ENCODE peak calls at places on chromosomes 11 and 22, in seven cellular contexts. One of them, this sample, is unnamed.

GRCh38 chr11:108199446-108200321 is 22.8 kb downstream of the NPAT start:
- ATAC-seq in activated naive CD4-positive, alpha-beta T cell treated with anti-CD3 and anti-CD28 coated beads, Interleukin-2, amount 50 U/mL, for 72 hours: peak
- ATAC-seq in GM23338: peak
- ATAC-seq in naive thymus-derived CD8-positive, alpha-beta T cell: peak
- ATAC-seq in RWPE2: peak
- ATAC-seq in left lobe of liver: no peak
- ATAC-seq in HCT116: no peak
- ATAC-seq in this sample: peak

GRCh38 chr11:27421819-27422494 is 50.6 kb downstream of the LGR4 start:
- ATAC-seq in naive thymus-derived CD8-positive, alpha-beta T cell: no peak
- ATAC-seq in activated naive CD4-positive, alpha-beta T cell treated with anti-CD3 and anti-CD28 coated beads, Interleukin-2, amount 50 U/mL, for 72 hours: no peak
- ATAC-seq in GM23338: no peak
- ATAC-seq in left lobe of liver: peak
- ATAC-seq in RWPE2: no peak
- ATAC-seq in HCT116: no peak
- ATAC-seq in this sample: no peak

GRCh38 chr11:46272816-46273427 is 4.5 kb upstream of the CREB3L1 start:
- ATAC-seq in left lobe of liver: no peak
- ATAC-seq in RWPE2: peak
- ATAC-seq in HCT116: peak
- ATAC-seq in naive thymus-derived CD8-positive, alpha-beta T cell: no peak
- ATAC-seq in activated naive CD4-positive, alpha-beta T cell treated with anti-CD3 and anti-CD28 coated beads, Interleukin-2, amount 50 U/mL, for 72 hours: no peak
- ATAC-seq in GM23338: no peak
- ATAC-seq in this sample: peak

GRCh38 chr11:130308925-130309324 is 5.8 kb downstream of the ZBTB44 start:
- ATAC-seq in left lobe of liver: no peak
- ATAC-seq in RWPE2: no peak
- ATAC-seq in HCT116: no peak
- ATAC-seq in activated naive CD4-positive, alpha-beta T cell treated with anti-CD3 and anti-CD28 coated beads, Interleukin-2, amount 50 U/mL, for 72 hours: no peak
- ATAC-seq in GM23338: no peak
- ATAC-seq in naive thymus-derived CD8-positive, alpha-beta T cell: no peak
- ATAC-seq in this sample: no peak

GRCh38 chr22:29480512-29481264 is 670 bp downstream of the NEFH start:
- ATAC-seq in left lobe of liver: peak
- ATAC-seq in naive thymus-derived CD8-positive, alpha-beta T cell: peak
- ATAC-seq in RWPE2: no peak
- ATAC-seq in activated naive CD4-positive, alpha-beta T cell treated with anti-CD3 and anti-CD28 coated beads, Interleukin-2, amount 50 U/mL, for 72 hours: peak
- ATAC-seq in HCT116: no peak
- ATAC-seq in GM23338: peak
- ATAC-seq in this sample: no peak

GRCh38 chr22:47084226-47084625 is 321.8 kb downstream of the TBC1D22A start:
- ATAC-seq in GM23338: peak
- ATAC-seq in naive thymus-derived CD8-positive, alpha-beta T cell: no peak
- ATAC-seq in left lobe of liver: no peak
- ATAC-seq in RWPE2: no peak
- ATAC-seq in activated naive CD4-positive, alpha-beta T cell treated with anti-CD3 and anti-CD28 coated beads, Interleukin-2, amount 50 U/mL, for 72 hours: no peak
- ATAC-seq in HCT116: no peak
- ATAC-seq in this sample: no peak

GRCh38 chr11:45366196-45366595 is 80.1 kb upstream of the SYT13 start:
- ATAC-seq in GM23338: no peak
- ATAC-seq in left lobe of liver: peak
- ATAC-seq in HCT116: no peak
- ATAC-seq in activated naive CD4-positive, alpha-beta T cell treated with anti-CD3 and anti-CD28 coated beads, Interleukin-2, amount 50 U/mL, for 72 hours: no peak
- ATAC-seq in naive thymus-derived CD8-positive, alpha-beta T cell: no peak
- ATAC-seq in RWPE2: no peak
- ATAC-seq in this sample: no peak

GRCh38 chr11:36073411-36074203 is 129.7 kb downstream of the LDLRAD3 start:
- ATAC-seq in HCT116: no peak
- ATAC-seq in RWPE2: peak
- ATAC-seq in left lobe of liver: peak
- ATAC-seq in activated naive CD4-positive, alpha-beta T cell treated with anti-CD3 and anti-CD28 coated beads, Interleukin-2, amount 50 U/mL, for 72 hours: no peak
- ATAC-seq in GM23338: peak
- ATAC-seq in naive thymus-derived CD8-positive, alpha-beta T cell: no peak
- ATAC-seq in this sample: peak

GRCh38 chr22:19498154-19498865 is 18.6 kb downstream of the CDC45 start:
- ATAC-seq in naive thymus-derived CD8-positive, alpha-beta T cell: no peak
- ATAC-seq in GM23338: no peak
- ATAC-seq in left lobe of liver: no peak
- ATAC-seq in RWPE2: no peak
- ATAC-seq in activated naive CD4-positive, alpha-beta T cell treated with anti-CD3 and anti-CD28 coated beads, Interleukin-2, amount 50 U/mL, for 72 hours: peak
- ATAC-seq in HCT116: no peak
- ATAC-seq in this sample: peak

GRCh38 chr11:79400717-79401330 is 40.0 kb downstream of the TENM4 start:
- ATAC-seq in GM23338: peak
- ATAC-seq in naive thymus-derived CD8-positive, alpha-beta T cell: no peak
- ATAC-seq in HCT116: peak
- ATAC-seq in left lobe of liver: peak
- ATAC-seq in RWPE2: peak
- ATAC-seq in activated naive CD4-positive, alpha-beta T cell treated with anti-CD3 and anti-CD28 coated beads, Interleukin-2, amount 50 U/mL, for 72 hours: no peak
- ATAC-seq in this sample: peak

GRCh38 chr11:50174189-50174588 is 141.5 kb downstream of the OR4C45 start:
- ATAC-seq in activated naive CD4-positive, alpha-beta T cell treated with anti-CD3 and anti-CD28 coated beads, Interleukin-2, amount 50 U/mL, for 72 hours: peak
- ATAC-seq in naive thymus-derived CD8-positive, alpha-beta T cell: no peak
- ATAC-seq in GM23338: no peak
- ATAC-seq in RWPE2: peak
- ATAC-seq in left lobe of liver: no peak
- ATAC-seq in HCT116: no peak
- ATAC-seq in this sample: no peak

GRCh38 chr11:71386232-71386631 is 62.0 kb downstream of the DHCR7 start:
- ATAC-seq in HCT116: no peak
- ATAC-seq in naive thymus-derived CD8-positive, alpha-beta T cell: no peak
- ATAC-seq in activated naive CD4-positive, alpha-beta T cell treated with anti-CD3 and anti-CD28 coated beads, Interleukin-2, amount 50 U/mL, for 72 hours: no peak
- ATAC-seq in left lobe of liver: no peak
- ATAC-seq in GM23338: no peak
- ATAC-seq in RWPE2: no peak
- ATAC-seq in this sample: no peak

GRCh38 chr11:117606211-117606610 is 190.8 kb downstream of the DSCAML1 start:
- ATAC-seq in left lobe of liver: no peak
- ATAC-seq in HCT116: no peak
- ATAC-seq in RWPE2: no peak
- ATAC-seq in GM23338: peak
- ATAC-seq in activated naive CD4-positive, alpha-beta T cell treated with anti-CD3 and anti-CD28 coated beads, Interleukin-2, amount 50 U/mL, for 72 hours: peak
- ATAC-seq in naive thymus-derived CD8-positive, alpha-beta T cell: no peak
- ATAC-seq in this sample: no peak

GRCh38 chr11:69721745-69722144 is 17.9 kb upstream of the FGF19 start:
- ATAC-seq in GM23338: peak
- ATAC-seq in left lobe of liver: peak
- ATAC-seq in RWPE2: peak
- ATAC-seq in activated naive CD4-positive, alpha-beta T cell treated with anti-CD3 and anti-CD28 coated beads, Interleukin-2, amount 50 U/mL, for 72 hours: no peak
- ATAC-seq in naive thymus-derived CD8-positive, alpha-beta T cell: no peak
- ATAC-seq in HCT116: peak
- ATAC-seq in this sample: peak

GRCh38 chr11:78851883-78852586 is 277.4 kb upstream of the NARS2 start:
- ATAC-seq in naive thymus-derived CD8-positive, alpha-beta T cell: no peak
- ATAC-seq in left lobe of liver: peak
- ATAC-seq in RWPE2: peak
- ATAC-seq in GM23338: no peak
- ATAC-seq in activated naive CD4-positive, alpha-beta T cell treated with anti-CD3 and anti-CD28 coated beads, Interleukin-2, amount 50 U/mL, for 72 hours: no peak
- ATAC-seq in HCT116: no peak
- ATAC-seq in this sample: peak

GRCh38 chr11:67119577-67120391 is 721 bp downstream of the KDM2A start:
- ATAC-seq in naive thymus-derived CD8-positive, alpha-beta T cell: no peak
- ATAC-seq in activated naive CD4-positive, alpha-beta T cell treated with anti-CD3 and anti-CD28 coated beads, Interleukin-2, amount 50 U/mL, for 72 hours: no peak
- ATAC-seq in HCT116: peak
- ATAC-seq in GM23338: peak
- ATAC-seq in left lobe of liver: no peak
- ATAC-seq in RWPE2: peak
- ATAC-seq in this sample: no peak

GRCh38 chr11:33272338-33273107 is 15.3 kb downstream of the HIPK3 start:
- ATAC-seq in left lobe of liver: no peak
- ATAC-seq in RWPE2: no peak
- ATAC-seq in HCT116: no peak
- ATAC-seq in naive thymus-derived CD8-positive, alpha-beta T cell: no peak
- ATAC-seq in activated naive CD4-positive, alpha-beta T cell treated with anti-CD3 and anti-CD28 coated beads, Interleukin-2, amount 50 U/mL, for 72 hours: no peak
- ATAC-seq in GM23338: no peak
- ATAC-seq in this sample: no peak

GRCh38 chr11:10476927-10477689 is 22.0 kb downstream of the AMPD3 start:
- ATAC-seq in naive thymus-derived CD8-positive, alpha-beta T cell: no peak
- ATAC-seq in GM23338: no peak
- ATAC-seq in RWPE2: no peak
- ATAC-seq in HCT116: no peak
- ATAC-seq in left lobe of liver: no peak
- ATAC-seq in activated naive CD4-positive, alpha-beta T cell treated with anti-CD3 and anti-CD28 coated beads, Interleukin-2, amount 50 U/mL, for 72 hours: no peak
- ATAC-seq in this sample: peak

GRCh38 chr11:67468056-67468455 is 995 bp downstream of the TMEM134 start:
- ATAC-seq in RWPE2: peak
- ATAC-seq in naive thymus-derived CD8-positive, alpha-beta T cell: no peak
- ATAC-seq in HCT116: no peak
- ATAC-seq in activated naive CD4-positive, alpha-beta T cell treated with anti-CD3 and anti-CD28 coated beads, Interleukin-2, amount 50 U/mL, for 72 hours: no peak
- ATAC-seq in left lobe of liver: peak
- ATAC-seq in GM23338: no peak
- ATAC-seq in this sample: peak

GRCh38 chr11:13074714-13075464 is 65.8 kb downstream of the RASSF10 start:
- ATAC-seq in GM23338: no peak
- ATAC-seq in HCT116: no peak
- ATAC-seq in activated naive CD4-positive, alpha-beta T cell treated with anti-CD3 and anti-CD28 coated beads, Interleukin-2, amount 50 U/mL, for 72 hours: no peak
- ATAC-seq in RWPE2: no peak
- ATAC-seq in left lobe of liver: no peak
- ATAC-seq in naive thymus-derived CD8-positive, alpha-beta T cell: no peak
- ATAC-seq in this sample: no peak

GRCh38 chr11:15371533-15371932 is 256.8 kb downstream of the INSC start:
- ATAC-seq in activated naive CD4-positive, alpha-beta T cell treated with anti-CD3 and anti-CD28 coated beads, Interleukin-2, amount 50 U/mL, for 72 hours: no peak
- ATAC-seq in GM23338: no peak
- ATAC-seq in HCT116: no peak
- ATAC-seq in naive thymus-derived CD8-positive, alpha-beta T cell: no peak
- ATAC-seq in RWPE2: no peak
- ATAC-seq in left lobe of liver: no peak
- ATAC-seq in this sample: no peak

GRCh38 chr11:122769126-122769780 is 69.0 kb upstream of the CRTAM start:
- ATAC-seq in HCT116: no peak
- ATAC-seq in activated naive CD4-positive, alpha-beta T cell treated with anti-CD3 and anti-CD28 coated beads, Interleukin-2, amount 50 U/mL, for 72 hours: no peak
- ATAC-seq in left lobe of liver: no peak
- ATAC-seq in naive thymus-derived CD8-positive, alpha-beta T cell: no peak
- ATAC-seq in RWPE2: no peak
- ATAC-seq in GM23338: no peak
- ATAC-seq in this sample: no peak